ENCODE peak calls at places on chromosomes 16 and 17, in four cellular contexts. X is fibroblast of lung, Y is upper lobe of right lung, V is body of pancreas. H is an unnamed sample.

GRCh38 chr16:87061521-87061920 is 255.7 kb downstream of the C16orf95 start:
- DNase-seq in Y (no peak), V (no peak), X (peak; percentile 25), H (no peak)

GRCh38 chr17:41734139-41734948 is at the start of gene HAP1:
- DNase-seq in Y (peak; percentile 73), V (peak; percentile 13), X (peak; percentile 17), H (no peak)

GRCh38 chr17:79854080-79854861 is 15.0 kb upstream of the CBX4 start:
- DNase-seq in Y (no peak), X (no peak), V (no peak), H (no peak)

GRCh38 chr16:25110392-25110947 is 1.1 kb upstream of the LCMT1 start:
- DNase-seq in V (no peak), X (peak; percentile 9), Y (no peak), H (no peak)

GRCh38 chr16:66507731-66508239 is 42.1 kb downstream of the TK2 start:
- DNase-seq in V (no peak), X (no peak), Y (no peak), H (no peak)

GRCh38 chr16:56985288-56985961 is 3.9 kb upstream of the NLRC5 start:
- DNase-seq in Y (no peak), V (peak; percentile 45), X (peak; percentile 88), H (peak; percentile 58)

GRCh38 chr17:66829386-66829864 is 5.5 kb upstream of the CACNG5 start:
- DNase-seq in V (peak; percentile 59), X (peak; percentile 74), Y (no peak), H (no peak)

GRCh38 chr16:67177743-67178699 is 5.7 kb downstream of the MATCAP1 start:
- DNase-seq in Y (peak; percentile 93), V (peak; percentile 96), X (peak; percentile 53), H (peak; percentile 91)

GRCh38 chr17:38896373-38896954 is 26.6 kb downstream of the LASP1 start:
- DNase-seq in Y (no peak), X (no peak), V (no peak), H (no peak)
- H3K4me1 ChIP-seq in Y (peaks cover 85% of the 10 kb centered on the region), X (peaks cover 45% of the 10 kb centered on the region), V (peaks cover 45% of the 10 kb centered on the region), H (peaks cover 96% of the 10 kb centered on the region)

GRCh38 chr17:8192070-8192815 is 2.3 kb upstream of the BORCS6 start:
- DNase-seq in X (peak; percentile 93), Y (peak; percentile 69), V (peak; percentile 93), H (peak; percentile 72)
- H3K4me3 ChIP-seq in X (no peak overlapping the region), Y (peak overlapping the region; percentile 40), V (no peak overlapping the region), H (peak overlapping the region; percentile 43)

GRCh38 chr17:12898110-12898509 is 108.8 kb downstream of the ARHGAP44 start:
- DNase-seq in V (no peak), Y (no peak), X (no peak), H (no peak)

GRCh38 chr17:12902046-12902445 is 112.7 kb downstream of the ARHGAP44 start:
- DNase-seq in X (no peak), Y (no peak), V (no peak), H (no peak)

GRCh38 chr17:12899604-12900003 is 110.3 kb downstream of the ARHGAP44 start:
- DNase-seq in Y (no peak), X (no peak), V (no peak), H (no peak)

GRCh38 chr17:12900474-12900873 is 111.2 kb downstream of the ARHGAP44 start:
- DNase-seq in X (no peak), V (no peak), Y (no peak), H (peak; percentile 55)

GRCh38 chr17:12896386-12896785 is 107.1 kb downstream of the ARHGAP44 start:
- DNase-seq in V (no peak), X (no peak), Y (no peak), H (no peak)
- H3K4me1 ChIP-seq in V (no peaks in the 10 kb centered on the region), X (no peaks in the 10 kb centered on the region), Y (no peaks in the 10 kb centered on the region), H (no peaks in the 10 kb centered on the region)

GRCh38 chr17:50863221-50863843 is 2.8 kb downstream of the TOB1 start:
- DNase-seq in Y (no peak), X (peak; percentile 49), V (peak; percentile 72), H (no peak)
- H3K4me3 ChIP-seq in Y (peak overlapping the region; percentile 72), X (no peak overlapping the region), V (no peak overlapping the region), H (peak overlapping the region; percentile 91)

DNA sequence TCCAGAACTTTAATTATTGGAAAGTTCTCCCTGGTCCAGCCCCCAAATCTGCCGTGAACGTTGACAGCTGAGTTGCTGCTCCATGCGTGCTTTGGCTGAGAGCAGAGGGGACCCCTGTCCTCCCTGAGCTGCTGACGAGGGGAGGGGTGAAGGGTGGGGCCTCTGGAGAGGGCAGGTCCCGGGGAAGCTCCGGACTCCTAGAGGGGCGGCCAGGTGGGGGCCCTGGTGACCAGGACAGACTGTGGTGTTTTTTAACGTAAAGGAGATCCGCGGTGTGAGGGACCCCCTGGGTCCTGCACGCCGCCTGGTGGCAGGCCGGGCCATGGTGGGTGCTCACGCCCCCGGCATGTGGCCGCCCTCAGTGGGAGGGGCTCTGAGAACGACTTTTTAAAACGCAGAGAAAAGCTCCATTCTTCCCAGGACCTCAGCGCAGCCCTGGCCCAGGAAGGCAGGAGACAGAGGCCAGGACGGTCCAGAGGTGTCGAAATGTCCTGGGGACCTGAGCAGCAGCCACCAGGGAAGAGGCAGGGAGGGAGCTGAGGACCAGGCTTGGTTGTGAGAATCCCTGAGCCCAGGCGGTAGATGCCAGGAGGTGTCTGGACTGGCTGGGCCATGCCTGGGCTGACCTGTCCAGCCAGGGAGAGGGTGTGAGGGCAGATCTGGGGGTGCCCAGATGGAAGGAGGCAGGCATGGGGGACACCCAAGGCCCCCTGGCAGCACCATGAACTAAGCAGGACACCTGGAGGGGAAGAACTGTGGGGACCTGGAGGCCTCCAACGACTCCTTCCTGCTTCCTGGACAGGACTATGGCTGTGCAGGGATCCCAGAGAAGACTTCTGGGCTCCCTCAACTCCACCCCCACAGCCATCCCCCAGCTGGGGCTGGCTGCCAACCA is at the start of gene MC1R:
- DNase-seq in Y (no peak), V (no peak), X (peak; percentile 29), H (no peak)
- H3K4me1 ChIP-seq in Y (peaks cover 44% of the 10 kb centered on the region), V (peaks cover 38% of the 10 kb centered on the region), X (peaks cover 21% of the 10 kb centered on the region), H (peaks cover 47% of the 10 kb centered on the region)